ENCODE peak calls at places on chromosomes 16 and 17, in six cellular contexts. I is tibial nerve; W is AG04450; O is pancreas; H is left lung; Y is CD4-positive, alpha-beta T cell. K is an unnamed sample.

GRCh38 chr16:1923299-1924034 is 5.3 kb upstream of the HS3ST6 start:
- DNase-seq in I (no peak), Y (no peak), H (no peak), O (no peak), W (no peak), K (no peak)

GRCh38 chr16:68397710-68398171 is 50.6 kb downstream of the SMPD3 start:
- DNase-seq in I (no peak), Y (no peak), H (no peak), W (no peak), O (no peak), K (no peak)

GRCh38 chr17:82653651-82654528 is 5.6 kb upstream of the WDR45B start:
- DNase-seq in O (no peak), Y (no peak), W (no peak), I (no peak), H (no peak), K (no peak)

GRCh38 chr17:79424471-79425185 is 186.2 kb downstream of the RBFOX3 start:
- DNase-seq in I (no peak), Y (no peak), O (no peak), W (no peak), H (no peak), K (no peak)

GRCh38 chr17:76038050-76038449 is 10.9 kb upstream of the EVPL start:
- DNase-seq in I (no peak), W (no peak), Y (no peak), O (no peak), H (no peak), K (no peak)

GRCh38 chr17:82876149-82876548 is 36.3 kb upstream of the ZNF750 start:
- DNase-seq in H (no peak), O (no peak), W (no peak), Y (no peak), I (no peak), K (no peak)

GRCh38 chr16:60641067-60641466 is 1395.2 kb downstream of the CDH8 start:
- DNase-seq in Y (no peak), O (no peak), H (no peak), W (no peak), I (no peak), K (no peak)

GRCh38 chr17:42405963-42406495 is 17.0 kb downstream of the CAVIN1 start:
- DNase-seq in Y (peak; percentile 83), H (peak; percentile 78), W (no peak), I (peak; percentile 87), O (peak; percentile 71), K (peak; percentile 91)

GRCh38 chr17:64203630-64204029 is 59.4 kb downstream of the TEX2 start:
- DNase-seq in Y (no peak), H (no peak), W (no peak), O (no peak), I (no peak), K (no peak)

GRCh38 chr16:88691924-88692560 is 5.7 kb upstream of the SNAI3 start:
- DNase-seq in H (peak; percentile 81), W (no peak), I (no peak), Y (no peak), O (peak; percentile 52), K (no peak)

GRCh38 chr16:4339909-4340308 is 11.2 kb downstream of the PAM16 start:
- DNase-seq in I (no peak), Y (no peak), H (no peak), W (peak; percentile 32), O (no peak), K (no peak)

GRCh38 chr17:56292628-56293027 is 139.4 kb downstream of the ANKFN1 start:
- DNase-seq in W (no peak), O (no peak), Y (no peak), H (no peak), I (no peak), K (no peak)

GRCh38 chr16:58863042-58863441 is 128.9 kb upstream of the GOT2 start:
- DNase-seq in W (no peak), I (no peak), Y (no peak), O (no peak), H (no peak), K (no peak)
- H3K27ac ChIP-seq in W (no peak overlapping the region), I (no peak overlapping the region), Y (no peak overlapping the region), O (no peak overlapping the region), H (no peak overlapping the region), K (no peak overlapping the region)

GRCh38 chr17:17743391-17744112 is 62.3 kb downstream of the RAI1 start:
- DNase-seq in Y (no peak), I (no peak), W (no peak), H (no peak), O (no peak), K (no peak)
- H3K27ac ChIP-seq in Y (no peak overlapping the region), I (no peak overlapping the region), W (no peak overlapping the region), H (no peak overlapping the region), O (no peak overlapping the region), K (no peak overlapping the region)

DNA sequence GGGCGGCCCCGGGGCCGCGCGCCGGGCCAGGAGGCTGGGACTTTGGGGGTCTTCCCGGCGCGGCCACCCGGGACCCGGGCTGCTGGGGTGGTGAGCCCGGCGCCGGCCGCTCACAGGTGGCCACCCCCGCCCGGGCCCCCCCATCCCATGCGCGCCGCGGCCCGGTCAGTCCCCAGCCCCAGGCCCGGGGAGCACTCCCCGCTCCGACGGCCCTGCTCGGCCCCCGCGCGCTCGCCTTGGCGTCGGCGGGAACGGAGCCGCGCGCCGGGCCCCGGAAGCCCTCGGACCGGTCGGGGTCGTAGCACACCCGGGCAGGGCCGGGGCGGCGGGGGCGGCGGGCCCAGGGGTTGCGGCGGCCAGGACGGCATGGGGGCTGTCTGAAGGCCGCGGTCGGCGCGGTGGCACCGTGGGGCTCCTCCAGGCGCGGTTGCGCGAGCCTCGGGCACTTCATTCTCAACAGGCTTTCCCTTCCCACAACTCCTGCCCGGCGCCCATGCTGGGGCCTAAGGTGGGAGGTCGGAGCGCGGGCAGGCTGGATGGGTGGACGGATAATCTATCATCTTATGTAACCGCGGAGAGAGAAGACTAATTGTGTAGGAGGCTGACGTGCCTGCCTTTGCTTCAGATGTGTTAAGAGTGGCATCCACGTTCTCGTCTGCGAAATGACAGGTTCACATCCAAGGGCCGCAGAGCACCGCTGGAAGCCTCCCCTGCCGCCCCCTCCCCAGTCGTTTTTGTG is 607 bp downstream of the BAIAP2 start:
- DNase-seq in W (no peak), I (no peak), O (no peak), H (no peak), Y (no peak), K (no peak)
- H3K27ac ChIP-seq in W (no peak overlapping the region), I (peak overlapping the region; percentile 88), O (no peak overlapping the region), H (peak overlapping the region; percentile 45), Y (no peak overlapping the region), K (no peak overlapping the region)

GRCh38 chr16:13907431-13907830 is 12.5 kb upstream of the ERCC4 start:
- DNase-seq in Y (no peak), H (no peak), I (no peak), W (no peak), O (no peak), K (no peak)

GRCh38 chr16:13906426-13907089 is 13.4 kb upstream of the ERCC4 start:
- DNase-seq in H (no peak), W (no peak), O (no peak), Y (no peak), I (no peak), K (no peak)

GRCh38 chr16:13909872-13910303 is 10.1 kb upstream of the ERCC4 start:
- DNase-seq in H (no peak), I (no peak), O (peak; percentile 90), W (peak; percentile 47), Y (no peak), K (peak; percentile 94)

GRCh38 chr16:13911306-13911705 is 8.6 kb upstream of the ERCC4 start:
- DNase-seq in H (no peak), Y (no peak), O (no peak), W (no peak), I (no peak), K (no peak)

GRCh38 chr16:13909069-13909468 is 10.9 kb upstream of the ERCC4 start:
- DNase-seq in I (no peak), O (no peak), W (no peak), H (no peak), Y (no peak), K (no peak)
- H3K27ac ChIP-seq in I (no peak overlapping the region), O (peak overlapping the region; percentile 40), W (no peak overlapping the region), H (no peak overlapping the region), Y (no peak overlapping the region), K (peak overlapping the region; percentile 66)

K was measured in ascending aorta.